ENCODE peak calls at places on chromosomes 16 and 17, in ten cellular contexts. W, H, N, T, S, V, G, E, P and Z are unnamed samples.

GRCh38 chr16:72932050-72932449 is 115.9 kb downstream of the ZFHX3 start:
- DNase-seq in W (no peak), H (no peak), N (peak; percentile 26), T (no peak), S (no peak), V (no peak), G (no peak), E (no peak), P (no peak), Z (no peak)

GRCh38 chr17:75697651-75698291 is 23.5 kb upstream of the ITGB4 start:
- DNase-seq in W (no peak), H (no peak), N (no peak), T (no peak), S (no peak), V (no peak), G (no peak), E (no peak), P (no peak), Z (no peak)

GRCh38 chr17:60926466-60927183 is 249.0 kb downstream of the BCAS3 start:
- DNase-seq in W (no peak), H (no peak), N (no peak), T (no peak), S (no peak), V (no peak), G (no peak), E (no peak), P (peak; percentile 30), Z (no peak)

GRCh38 chr17:13409455-13409854 is 192.3 kb downstream of the HS3ST3A1 start:
- DNase-seq in W (no peak), H (no peak), N (no peak), T (no peak), S (no peak), V (no peak), G (no peak), E (no peak), P (no peak), Z (no peak)

GRCh38 chr16:67395458-67396158 is 2.3 kb upstream of the TPPP3 start:
- DNase-seq in W (peak; percentile 44), H (no peak), N (peak; percentile 61), T (peak; percentile 49), S (no peak), V (no peak), G (no peak), E (peak; percentile 45), P (no peak), Z (no peak)

GRCh38 chr17:83056583-83057396 is 22.6 kb upstream of the METRNL start:
- DNase-seq in W (no peak), H (no peak), N (peak; percentile 64), T (peak; percentile 35), S (no peak), V (no peak), G (no peak), E (peak; percentile 86), P (no peak), Z (no peak)

GRCh38 chr17:12789075-12789975 is at the start of gene ARHGAP44:
- DNase-seq in W (peak; percentile 70), H (no peak), N (peak; percentile 77), T (peak; percentile 84), S (no peak), V (peak; percentile 76), G (peak; percentile 49), E (peak; percentile 76), P (peak; percentile 63), Z (no peak)

GRCh38 chr17:48814504-48814903 is 2.5 kb downstream of the TTLL6 start:
- DNase-seq in W (no peak), H (peak; percentile 50), N (no peak), T (no peak), S (peak; percentile 34), V (no peak), G (peak; percentile 75), E (peak; percentile 64), P (peak; percentile 51), Z (peak; percentile 43)

GRCh38 chr16:69917739-69918138 is 33.4 kb upstream of the CLEC18A start:
- DNase-seq in W (peak; percentile 78), H (no peak), N (peak; percentile 86), T (peak; percentile 89), S (no peak), V (no peak), G (no peak), E (peak; percentile 96), P (peak; percentile 94), Z (no peak)

GRCh38 chr16:23113185-23113584 is 36.1 kb downstream of the USP31 start:
- DNase-seq in W (no peak), H (no peak), N (no peak), T (no peak), S (no peak), V (no peak), G (no peak), E (no peak), P (no peak), Z (no peak)

GRCh38 chr17:72515291-72516065 is 394.7 kb downstream of the SOX9 start:
- DNase-seq in W (no peak), H (no peak), N (no peak), T (peak; percentile 52), S (no peak), V (no peak), G (no peak), E (peak; percentile 42), P (peak; percentile 50), Z (no peak)

GRCh38 chr16:23857901-23858300 is 22.1 kb downstream of the PRKCB start:
- DNase-seq in W (no peak), H (no peak), N (no peak), T (no peak), S (no peak), V (no peak), G (no peak), E (no peak), P (no peak), Z (no peak)

GRCh38 chr17:80765241-80766022 is 220.8 kb downstream of the RPTOR start:
- DNase-seq in W (no peak), H (no peak), N (peak; percentile 33), T (no peak), S (no peak), V (no peak), G (no peak), E (no peak), P (no peak), Z (no peak)

GRCh38 chr17:40173778-40174135 is 3.5 kb upstream of the RAPGEFL1 start:
- DNase-seq in W (no peak), H (no peak), N (no peak), T (no peak), S (no peak), V (no peak), G (no peak), E (no peak), P (no peak), Z (no peak)
- H3K9me3 ChIP-seq in W (no peaks in the 10 kb centered on the region), H (no peaks in the 10 kb centered on the region), N (no peaks in the 10 kb centered on the region), T (no peaks in the 10 kb centered on the region), S (no peaks in the 10 kb centered on the region), V (no peaks in the 10 kb centered on the region), G (no peaks in the 10 kb centered on the region), E (no peaks in the 10 kb centered on the region), P (no peaks in the 10 kb centered on the region), Z (no peaks in the 10 kb centered on the region)

GRCh38 chr17:22462461-22462860 is 770.1 kb downstream of the KCNJ18 start:
- DNase-seq in W (no peak), H (no peak), N (no peak), T (no peak), S (no peak), V (no peak), G (no peak), E (no peak), P (no peak), Z (no peak)

GRCh38 chr17:22459953-22460350 is 767.6 kb downstream of the KCNJ18 start:
- DNase-seq in W (no peak), H (no peak), N (no peak), T (no peak), S (no peak), V (no peak), G (no peak), E (no peak), P (no peak), Z (no peak)

GRCh38 chr17:22463110-22463850 is 771.0 kb downstream of the KCNJ18 start:
- DNase-seq in W (no peak), H (no peak), N (no peak), T (no peak), S (no peak), V (no peak), G (no peak), E (no peak), P (no peak), Z (no peak)

GRCh38 chr17:22460461-22461063 is 768.2 kb downstream of the KCNJ18 start:
- DNase-seq in W (no peak), H (no peak), N (no peak), T (no peak), S (no peak), V (no peak), G (no peak), E (no peak), P (no peak), Z (no peak)

DNA sequence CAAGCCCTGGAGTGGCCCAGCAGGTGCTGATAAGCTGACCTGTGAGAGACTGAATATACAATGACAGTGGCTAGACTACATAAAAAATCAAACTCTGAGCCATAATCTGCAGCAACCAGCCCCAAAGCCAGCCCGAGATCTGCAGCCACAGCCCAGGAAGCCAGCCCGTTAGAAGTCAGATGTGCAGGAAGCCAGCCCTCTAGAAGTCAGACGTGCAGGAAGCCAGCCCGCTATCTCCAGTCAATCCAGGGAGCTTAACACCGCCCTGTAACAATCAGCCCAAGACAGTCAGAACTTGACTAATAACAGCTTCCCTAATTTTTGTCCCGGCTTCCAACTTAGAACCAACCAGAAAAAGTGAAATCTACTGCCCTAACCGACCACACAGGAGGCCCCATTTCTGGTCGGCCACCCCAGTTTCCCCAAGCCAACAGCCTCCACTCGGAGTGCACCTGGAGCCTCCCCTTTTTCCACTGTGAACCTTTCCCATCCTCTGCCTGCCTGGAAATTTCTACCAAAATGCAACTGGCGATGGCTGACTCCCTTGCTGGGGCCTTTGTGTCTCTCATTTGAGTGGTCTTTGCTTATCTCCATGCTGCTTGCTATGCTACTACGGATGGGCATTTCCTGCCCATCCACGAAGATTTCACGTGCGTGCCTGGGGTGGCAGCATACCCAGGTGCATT is 769.3 kb downstream of the KCNJ18 start:
- DNase-seq in W (no peak), H (no peak), N (no peak), T (no peak), S (no peak), V (no peak), G (peak; percentile 7), E (no peak), P (no peak), Z (no peak)
- H3K9me3 ChIP-seq in W (no peaks in the 10 kb centered on the region), H (no peaks in the 10 kb centered on the region), N (no peaks in the 10 kb centered on the region), T (peaks cover 4% of the 10 kb centered on the region), S (no peaks in the 10 kb centered on the region), V (peaks cover 2% of the 10 kb centered on the region), G (no peaks in the 10 kb centered on the region), E (no peaks in the 10 kb centered on the region), P (no peaks in the 10 kb centered on the region), Z (no peaks in the 10 kb centered on the region)

GRCh38 chr16:35352431-35352830 is 1893.0 kb downstream of the TP53TG3F start:
- DNase-seq in W (no peak), H (no peak), N (no peak), T (no peak), S (no peak), V (no peak), G (no peak), E (no peak), P (no peak), Z (no peak)
- H3K9me3 ChIP-seq in W (no peaks in the 10 kb centered on the region), H (no peaks in the 10 kb centered on the region), N (peaks cover 4% of the 10 kb centered on the region), T (no peaks in the 10 kb centered on the region), S (no peaks in the 10 kb centered on the region), V (no peaks in the 10 kb centered on the region), G (no peaks in the 10 kb centered on the region), E (no peaks in the 10 kb centered on the region), P (no peaks in the 10 kb centered on the region), Z (no peaks in the 10 kb centered on the region)

DNA sequence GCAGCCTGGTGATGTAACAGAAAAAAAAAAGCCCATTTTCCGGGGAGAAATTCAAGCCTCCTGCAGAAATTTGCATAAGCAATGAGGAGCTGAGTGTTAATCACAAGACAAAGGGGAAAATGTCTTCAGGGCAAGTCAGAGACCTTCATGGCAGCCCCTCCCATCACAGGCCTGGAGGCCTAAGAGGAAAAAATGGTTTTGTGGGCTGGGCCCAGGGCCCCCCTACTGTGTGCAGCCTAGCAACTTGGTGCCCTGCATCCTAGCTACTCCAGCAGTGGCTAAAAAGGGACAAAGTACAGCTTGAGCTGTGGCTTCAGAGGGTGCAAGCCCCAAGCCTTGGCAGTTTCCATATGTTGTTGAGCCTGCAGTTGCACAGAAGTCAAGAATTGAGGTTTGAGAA is 49.7 kb downstream of the AHSP start:
- DNase-seq in W (no peak), H (no peak), N (no peak), T (no peak), S (no peak), V (no peak), G (no peak), E (no peak), P (no peak), Z (no peak)
- H3K9me3 ChIP-seq in W (peaks cover 12% of the 10 kb centered on the region), H (no peaks in the 10 kb centered on the region), N (no peaks in the 10 kb centered on the region), T (peaks cover 9% of the 10 kb centered on the region), S (no peaks in the 10 kb centered on the region), V (no peaks in the 10 kb centered on the region), G (peaks cover 7% of the 10 kb centered on the region), E (no peaks in the 10 kb centered on the region), P (no peaks in the 10 kb centered on the region), Z (no peaks in the 10 kb centered on the region)